ENCODE peak calls at places on chromosomes 3 and 15, in four cellular contexts. F is K562, E is GM12878, P is HepG2. J is an unnamed sample.

GRCh38 chr3:71066356-71066755 is 517.2 kb downstream of the FOXP1 start:
- DNase-seq in F (no peak), P (no peak), E (no peak), J (no peak)

GRCh38 chr3:30657914-30658313 is 51.5 kb downstream of the TGFBR2 start:
- DNase-seq in F (no peak), E (no peak), P (no peak), J (no peak)

GRCh38 chr3:13884851-13885703 is 5.2 kb upstream of the WNT7A start:
- DNase-seq in E (no peak), F (peak), P (peak), J (peak)

GRCh38 chr3:115072265-115073008 is 74.7 kb downstream of the ZBTB20 start:
- DNase-seq in E (no peak), F (no peak), P (no peak), J (no peak)

GRCh38 chr3:73614385-73614784 is 10.4 kb downstream of the PDZRN3 start:
- DNase-seq in F (no peak), E (no peak), P (no peak), J (no peak)

GRCh38 chr3:187963677-187964385 is 190.1 kb upstream of the LPP start:
- DNase-seq in E (no peak), P (no peak), F (no peak), J (no peak)

GRCh38 chr3:168589376-168589775 is 493.7 kb upstream of the GOLIM4 start:
- DNase-seq in F (no peak), E (no peak), P (no peak), J (no peak)

GRCh38 chr3:107690522-107691138 is 167.9 kb downstream of the BBX start:
- DNase-seq in E (no peak), F (peak), P (peak), J (peak)

GRCh38 chr3:4531478-4532025 is 38.4 kb downstream of the ITPR1 start:
- DNase-seq in P (no peak), F (peak), E (no peak), J (no peak)

GRCh38 chr3:99638244-99638948 is at the start of gene COL8A1:
- DNase-seq in P (no peak), F (no peak), E (no peak), J (no peak)

GRCh38 chr15:63879211-63879610 is 45.5 kb upstream of the HERC1 start:
- DNase-seq in P (no peak), E (no peak), F (no peak), J (no peak)

GRCh38 chr3:37179144-37179967 is 5.0 kb upstream of the LRRFIP2 start:
- DNase-seq in F (no peak), P (peak), E (no peak), J (no peak)

GRCh38 chr3:149037684-149038083 is 46.3 kb downstream of the GYG1 start:
- DNase-seq in E (no peak), F (no peak), P (peak), J (no peak)

GRCh38 chr3:85662462-85662861 is 703.7 kb downstream of the CADM2 start:
- DNase-seq in E (no peak), F (no peak), P (no peak), J (no peak)

GRCh38 chr3:159667261-159667660 is 321.4 kb upstream of the IL12A start:
- DNase-seq in E (no peak), F (no peak), P (no peak), J (no peak)

GRCh38 chr15:23447107-23447500 is at the start of gene GOLGA6L2:
- DNase-seq in F (peak), P (no peak), E (no peak), J (peak)

GRCh38 chr3:29429055-29429454 is 148.2 kb downstream of the RBMS3 start:
- DNase-seq in E (no peak), F (no peak), P (no peak), J (no peak)

GRCh38 chr3:127392146-127392470 is 104.3 kb upstream of the PRR20G start:
- DNase-seq in P (no peak), F (no peak), E (no peak), J (no peak)

GRCh38 chr3:147793841-147794240 is 384.7 kb downstream of the ZIC1 start:
- DNase-seq in F (no peak), P (no peak), E (no peak), J (no peak)

GRCh38 chr3:109275702-109276293 is 40.5 kb downstream of the DPPA2 start:
- DNase-seq in P (peak), F (peak), E (no peak), J (peak)

GRCh38 chr15:71080705-71081104 is 34.6 kb upstream of the THSD4 start:
- DNase-seq in F (no peak), P (no peak), E (peak), J (peak)

GRCh38 chr3:47890037-47890831 is 87.3 kb downstream of the DHX30 start:
- DNase-seq in E (no peak), P (no peak), F (no peak), J (no peak)

GRCh38 chr3:47882338-47882737 is 79.4 kb downstream of the DHX30 start:
- DNase-seq in E (no peak), P (no peak), F (no peak), J (peak)

GRCh38 chr3:47885168-47885567 is 82.2 kb downstream of the DHX30 start:
- DNase-seq in P (no peak), E (no peak), F (no peak), J (no peak)

GRCh38 chr3:47889001-47889757 is 86.2 kb downstream of the DHX30 start:
- DNase-seq in E (no peak), P (no peak), F (no peak), J (no peak)

GRCh38 chr3:47884603-47885002 is 81.7 kb downstream of the DHX30 start:
- DNase-seq in P (no peak), E (no peak), F (no peak), J (no peak)
- TF ChIP-seq KDM1A in P (no peak), E (no peak), F (no peak), J (no peak)

GRCh38 chr15:40347559-40348470 is 3.0 kb upstream of the PHGR1 start:
- DNase-seq in F (no peak), P (no peak), E (no peak), J (no peak)
- TF ChIP-seq POLR2AphosphoS2 in F (no peak), P (no peak), E (no peak), J (no peak)

GRCh38 chr15:87354661-87355410 is 901.7 kb downstream of the NTRK3 start:
- DNase-seq in F (no peak), P (no peak), E (no peak), J (no peak)
- TF ChIP-seq KDM1A in F (no peak), P (no peak), E (no peak), J (no peak)

GRCh38 chr15:60384526-60385127 is 13.2 kb downstream of the ANXA2 start:
- DNase-seq in F (no peak), E (no peak), P (no peak), J (no peak)

GRCh38 chr15:60384052-60384451 is 13.7 kb downstream of the ANXA2 start:
- DNase-seq in P (no peak), E (no peak), F (no peak), J (no peak)

GRCh38 chr15:60383008-60383694 is 14.6 kb downstream of the ANXA2 start:
- DNase-seq in F (no peak), P (no peak), E (no peak), J (no peak)

GRCh38 chr15:60387321-60387720 is 10.5 kb downstream of the ANXA2 start:
- DNase-seq in F (no peak), P (no peak), E (no peak), J (no peak)

GRCh38 chr15:60385620-60386552 is 11.9 kb downstream of the ANXA2 start:
- DNase-seq in F (no peak), P (no peak), E (no peak), J (peak)
- TF ChIP-seq POLR2AphosphoS2 in F (no peak), P (no peak), E (no peak), J (peak)